ENCODE peak calls at places on chromosomes 12 and 14, in seven cellular contexts. Y, O, U, P, L, B and V are unnamed samples. For H3K9me3, the result is how much of the 10 kb centered on the place peaks cover.

GRCh38 chr12:72035625-72036024 is 97.0 kb downstream of the TPH2 start:
- DNase-seq in Y (no peak), B (no peak), U (no peak), L (no peak), O (peak), P (no peak), V (no peak)

GRCh38 chr12:12436831-12437345 is 80.0 kb downstream of the BORCS5 start:
- DNase-seq in L (no peak), U (no peak), P (no peak), B (no peak), Y (no peak), O (no peak), V (no peak)

GRCh38 chr12:50192908-50193307 is 25.7 kb upstream of the CERS5 start:
- DNase-seq in L (no peak), O (no peak), U (no peak), Y (no peak), B (no peak), P (no peak), V (no peak)

GRCh38 chr12:123995023-123995422 is 22.0 kb downstream of the ZNF664 start:
- DNase-seq in Y (no peak), U (no peak), O (no peak), B (no peak), P (no peak), L (no peak), V (no peak)

GRCh38 chr14:68705741-68706283 is 87.1 kb downstream of the ZFP36L1 start:
- DNase-seq in L (no peak), O (peak), B (no peak), U (no peak), Y (no peak), P (peak), V (no peak)

GRCh38 chr12:115983226-115983798 is 294.2 kb downstream of the MED13L start:
- DNase-seq in B (no peak), L (no peak), O (peak), U (no peak), P (no peak), Y (no peak), V (no peak)

GRCh38 chr12:108228746-108229145 is 99.7 kb downstream of the WSCD2 start:
- DNase-seq in B (no peak), Y (no peak), L (no peak), P (no peak), O (no peak), U (no peak), V (no peak)

GRCh38 chr12:108046135-108046534 is 83.0 kb upstream of the WSCD2 start:
- DNase-seq in P (no peak), U (no peak), L (no peak), O (no peak), B (no peak), Y (no peak), V (no peak)

GRCh38 chr12:77402726-77403125 is 337.4 kb upstream of the E2F7 start:
- DNase-seq in U (no peak), L (no peak), O (no peak), B (no peak), Y (no peak), P (no peak), V (no peak)

GRCh38 chr12:51381226-51382079 is 9.8 kb downstream of the GALNT6 start:
- DNase-seq in P (no peak), Y (no peak), O (no peak), B (no peak), U (no peak), L (no peak), V (no peak)

GRCh38 chr14:104138098-104138890 is at the start of gene KIF26A:
- DNase-seq in B (no peak), L (no peak), U (peak), P (no peak), O (peak), Y (no peak), V (no peak)

GRCh38 chr14:55512421-55512820 is 67.6 kb upstream of the KTN1 start:
- DNase-seq in Y (no peak), B (no peak), P (no peak), O (no peak), U (no peak), L (no peak), V (no peak)

GRCh38 chr14:69559581-69560011 is 15.1 kb downstream of the CCDC177 start:
- DNase-seq in O (no peak), P (no peak), Y (no peak), L (no peak), U (no peak), B (no peak), V (no peak)

GRCh38 chr12:92624236-92624635 is 78.6 kb upstream of the PLEKHG7 start:
- DNase-seq in U (no peak), O (no peak), Y (no peak), L (no peak), B (no peak), P (no peak), V (no peak)

GRCh38 chr12:82174383-82174782 is 183.8 kb downstream of the CCDC59 start:
- DNase-seq in L (no peak), U (no peak), Y (no peak), O (no peak), B (no peak), P (no peak), V (no peak)

GRCh38 chr14:32300146-32300545 is 29.0 kb upstream of the AKAP6 start:
- DNase-seq in B (no peak), P (no peak), U (no peak), O (no peak), L (no peak), Y (no peak), V (no peak)

GRCh38 chr14:96294246-96294645 is 38.2 kb downstream of the BDKRB1 start:
- DNase-seq in P (no peak), Y (no peak), O (no peak), B (no peak), L (no peak), U (no peak), V (no peak)

GRCh38 chr12:4106617-4107016 is 166.9 kb upstream of the CCND2 start:
- DNase-seq in U (no peak), B (peak), O (no peak), Y (no peak), L (no peak), P (no peak), V (no peak)

GRCh38 chr12:49092086-49092815 is 2.4 kb downstream of the DHH start:
- DNase-seq in P (peak), B (peak), L (no peak), O (peak), Y (peak), U (no peak), V (no peak)

GRCh38 chr14:60655898-60656754 is 6.8 kb upstream of the SIX1 start:
- DNase-seq in Y (no peak), O (peak), B (no peak), P (peak), L (no peak), U (no peak), V (no peak)

GRCh38 chr14:39229222-39229543 is 4.5 kb upstream of the MIA2 start:
- DNase-seq in O (no peak), B (peak), U (no peak), L (no peak), P (no peak), Y (no peak), V (no peak)

GRCh38 chr14:89435527-89436273 is 18.7 kb upstream of the FOXN3 start:
- DNase-seq in B (no peak), Y (no peak), P (no peak), O (no peak), U (no peak), L (no peak), V (no peak)

GRCh38 chr12:9687228-9687627 is 17.7 kb downstream of the CLEC2D start:
- DNase-seq in L (no peak), O (peak), P (peak), U (peak), B (no peak), Y (no peak), V (no peak)

GRCh38 chr14:73783107-73783727 is 68.4 kb upstream of the PTGR2 start:
- DNase-seq in L (no peak), P (no peak), O (peak), B (no peak), U (no peak), Y (no peak), V (no peak)

GRCh38 chr12:113065126-113066007 is 8.8 kb downstream of the DTX1 start:
- DNase-seq in O (peak), B (no peak), L (no peak), Y (no peak), U (no peak), P (peak), V (no peak)

GRCh38 chr12:20220339-20220738 is 148.0 kb upstream of the PDE3A start:
- DNase-seq in B (no peak), Y (no peak), L (no peak), O (peak), P (no peak), U (peak), V (no peak)

GRCh38 chr12:117100851-117101673 is 1.8 kb upstream of the TESC start:
- DNase-seq in B (no peak), U (no peak), P (no peak), O (no peak), L (no peak), Y (no peak), V (no peak)

GRCh38 chr14:91220581-91221000 is 23.9 kb downstream of the GPR68 start:
- DNase-seq in L (no peak), O (no peak), U (no peak), Y (no peak), B (no peak), P (no peak), V (no peak)

GRCh38 chr14:72701610-72702009 is 192.3 kb downstream of the DPF3 start:
- DNase-seq in P (no peak), U (no peak), B (no peak), O (no peak), L (peak), Y (no peak), V (no peak)

GRCh38 chr12:31008961-31009840 is 64.5 kb upstream of the DDX11 start:
- DNase-seq in U (no peak), P (no peak), Y (no peak), O (no peak), L (no peak), B (no peak), V (no peak)

GRCh38 chr14:59215353-59215752 is 26.9 kb downstream of the DAAM1 start:
- DNase-seq in U (no peak), Y (peak), P (no peak), L (peak), B (no peak), O (no peak), V (peak)

GRCh38 chr14:105430535-105430934 is 10.9 kb downstream of the MTA1 start:
- DNase-seq in Y (no peak), B (no peak), O (no peak), U (peak), P (peak), L (no peak), V (no peak)

GRCh38 chr12:104216461-104217058 is 981 bp downstream of the TXNRD1 start:
- DNase-seq in B (no peak), U (no peak), L (no peak), Y (no peak), P (no peak), O (no peak), V (no peak)

GRCh38 chr12:3655331-3655900 is 97.5 kb downstream of the CRACR2A start:
- DNase-seq in L (no peak), Y (no peak), U (no peak), B (no peak), P (no peak), O (peak), V (no peak)

GRCh38 chr12:64221656-64222010 is 463 bp downstream of the KICS2 start:
- DNase-seq in L (peak), Y (peak), B (no peak), U (peak), P (peak), O (peak), V (peak)

GRCh38 chr12:80869264-80869663 is 68.5 kb downstream of the LIN7A start:
- DNase-seq in B (no peak), L (no peak), O (no peak), Y (no peak), U (no peak), P (no peak), V (no peak)

GRCh38 chr14:32623300-32624093 is 294.4 kb downstream of the AKAP6 start:
- DNase-seq in L (no peak), B (no peak), P (no peak), Y (no peak), O (no peak), U (no peak), V (no peak)

GRCh38 chr12:57836442-57837375 is 9.8 kb downstream of the CTDSP2 start:
- DNase-seq in O (peak), P (no peak), Y (peak), U (no peak), L (peak), B (peak), V (no peak)

GRCh38 chr12:118102070-118102469 is 1.7 kb downstream of the VSIG10 start:
- DNase-seq in L (no peak), O (peak), B (no peak), Y (no peak), U (peak), P (peak), V (no peak)

DNA sequence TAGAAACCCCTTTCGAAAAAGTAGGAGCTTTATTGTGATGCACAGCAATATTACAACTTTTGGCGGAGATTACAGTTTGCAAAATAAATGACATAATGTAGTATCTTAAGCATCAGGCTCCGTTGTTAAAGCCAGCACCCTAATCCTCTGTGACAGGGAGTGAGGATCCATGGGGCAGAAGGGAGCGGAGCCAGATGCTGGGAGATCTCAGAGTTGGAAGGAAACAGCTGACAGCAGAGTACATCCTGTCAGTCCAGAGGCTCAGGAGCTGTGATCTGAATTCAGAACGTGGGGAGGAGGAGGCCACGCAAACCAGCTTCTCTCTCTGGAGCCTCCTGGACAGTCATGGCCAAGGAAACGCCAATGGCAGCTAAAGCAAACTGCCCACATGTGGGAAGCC is 55.7 kb downstream of the TMTC1 start:
- DNase-seq in L (no peak), B (no peak), O (no peak), Y (no peak), U (no peak), P (no peak), V (no peak)
- H3K27ac ChIP-seq in L (peak), B (no peak), O (no peak), Y (no peak), U (no peak), P (no peak), V (no peak)

GRCh38 chr12:87652026-87652425 is 377.2 kb downstream of the C12orf50 start:
- DNase-seq in B (no peak), O (no peak), Y (no peak), L (no peak), U (no peak), P (no peak), V (no peak)
- H3K9me3 ChIP-seq in B (under half), O (under half), Y (under half), L (under half), U (under half), P (under half), V (under half)

DNA sequence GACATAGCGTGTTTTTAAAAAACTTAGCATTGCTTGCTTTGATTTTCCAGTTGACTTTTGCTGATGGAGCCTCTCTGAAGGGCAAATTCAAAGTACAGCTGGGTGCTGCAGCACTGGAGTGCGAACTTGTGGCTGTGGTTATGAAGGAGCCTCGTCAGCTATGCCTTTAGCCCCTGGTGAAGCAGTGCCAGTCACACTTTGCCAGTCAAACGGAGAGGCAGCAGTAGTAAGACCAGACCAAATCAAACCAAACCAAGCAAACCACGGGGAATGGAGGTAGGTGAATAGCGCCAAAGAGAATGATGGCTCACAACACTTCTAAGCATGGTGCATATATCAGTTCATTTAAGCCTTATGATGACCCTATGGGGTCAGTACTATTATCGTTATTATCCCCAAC is 15.1 kb upstream of the SLC38A2 start:
- DNase-seq in U (no peak), B (peak), L (no peak), O (no peak), P (no peak), Y (no peak), V (no peak)
- H3K27ac ChIP-seq in U (peak), B (no peak), L (peak), O (peak), P (peak), Y (peak), V (peak)

GRCh38 chr14:88422919-88423318 is 37.5 kb downstream of the SPATA7 start:
- DNase-seq in U (no peak), Y (no peak), L (no peak), P (no peak), B (no peak), O (no peak), V (no peak)

GRCh38 chr14:88422036-88422435 is 36.6 kb downstream of the SPATA7 start:
- DNase-seq in L (no peak), P (no peak), B (no peak), U (no peak), Y (no peak), O (no peak), V (no peak)

GRCh38 chr14:88420187-88420586 is 34.7 kb downstream of the SPATA7 start:
- DNase-seq in Y (no peak), B (no peak), L (no peak), P (no peak), O (no peak), U (no peak), V (no peak)

GRCh38 chr14:88421286-88421685 is 35.8 kb downstream of the SPATA7 start:
- DNase-seq in B (no peak), U (no peak), L (no peak), O (no peak), P (no peak), Y (no peak), V (no peak)

DNA sequence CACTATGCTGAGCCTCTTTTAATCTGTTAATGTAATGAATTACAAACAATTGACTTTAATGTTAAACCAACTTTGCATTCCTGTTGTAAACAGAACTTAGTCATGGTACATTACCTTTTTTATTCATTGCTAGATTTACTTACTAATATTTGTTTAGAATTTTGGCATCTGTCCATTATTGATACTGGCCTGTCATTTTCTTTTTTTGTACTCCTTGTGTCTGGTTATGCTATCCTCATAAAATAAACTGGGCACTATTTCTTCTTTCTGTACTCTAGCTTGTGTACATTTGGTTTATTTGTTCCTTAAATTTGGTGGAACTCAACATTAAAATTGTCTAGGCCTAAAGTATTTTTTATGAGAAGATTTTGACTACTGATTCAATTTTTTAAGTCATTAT is 32.1 kb downstream of the SPATA7 start:
- DNase-seq in P (no peak), L (no peak), B (no peak), O (no peak), Y (no peak), U (no peak), V (no peak)
- H3K9me3 ChIP-seq in P (under half), L (under half), B (under half), O (under half), Y (under half), U (under half), V (under half)

DNA sequence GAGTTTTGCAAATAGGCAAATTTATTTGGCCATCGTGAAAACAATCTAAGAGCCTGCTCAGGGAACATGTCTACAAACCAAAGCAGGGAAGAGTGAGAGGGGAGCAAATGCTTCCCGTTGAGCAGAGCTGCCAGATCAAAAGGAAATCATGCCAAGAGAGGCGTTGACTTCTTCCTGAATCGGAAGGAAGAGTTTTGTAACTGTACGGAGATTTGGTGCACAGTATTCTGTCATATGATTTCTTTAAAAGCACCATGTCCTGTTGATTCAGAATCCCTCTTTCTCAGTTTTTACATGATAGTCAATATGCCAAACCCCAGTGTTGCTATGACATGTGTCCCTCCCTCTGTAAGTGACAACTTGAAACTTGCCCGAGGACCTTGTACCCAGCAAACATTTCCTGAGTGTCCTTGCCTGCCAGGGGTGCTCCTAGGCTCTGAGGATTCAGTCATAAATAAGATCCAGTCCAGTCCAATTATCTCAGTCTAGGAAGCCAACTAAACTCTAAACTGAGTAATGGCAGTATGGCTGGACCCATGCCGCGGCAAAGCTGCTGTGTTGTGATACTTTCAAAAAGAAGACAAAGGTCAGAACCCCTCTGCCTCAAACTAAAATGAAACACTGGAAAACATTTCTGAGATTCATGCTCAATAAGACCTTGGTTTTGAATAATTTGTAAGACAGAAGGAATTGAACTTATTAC is 300.1 kb upstream of the FKBP4 start:
- DNase-seq in L (peak), B (no peak), Y (peak), U (no peak), O (no peak), P (no peak), V (no peak)
- H3K27ac ChIP-seq in L (peak), B (no peak), Y (peak), U (no peak), O (no peak), P (no peak), V (peak)

GRCh38 chr14:24187538-24187915 is 1.1 kb downstream of the IPO4 start:
- DNase-seq in P (no peak), B (no peak), U (no peak), Y (no peak), O (no peak), L (no peak), V (no peak)
- H3K9me3 ChIP-seq in P (under half), B (under half), U (under half), Y (under half), O (under half), L (under half), V (under half)